ENCODE peak calls at places on chromosomes 11 and 22, in nine cellular contexts. D is HL-60, A is H1, P is sigmoid colon, O is GM12878, L is stomach, T is HCT116, K is breast epithelium, F is upper lobe of left lung. Z is an unnamed sample.
A peak's percentile ranks its signal among the peaks of the same experiment; 100 is the strongest.

GRCh38 chr11:128607819-128608218 is 20.5 kb upstream of the ETS1 start:
- DNase-seq in D (no peak), A (no peak), P (no peak), O (no peak), L (peak; percentile 78), T (no peak), K (no peak), F (no peak), Z (no peak)

GRCh38 chr11:119335655-119336543 is 1.6 kb downstream of the RNF26 start:
- DNase-seq in D (no peak), A (no peak), P (no peak), O (no peak), L (no peak), T (no peak), K (peak; percentile 37), F (no peak), Z (no peak)

GRCh38 chr22:47944941-47945340 is 1182.5 kb downstream of the TBC1D22A start:
- DNase-seq in D (no peak), A (no peak), P (no peak), O (no peak), L (no peak), T (no peak), K (no peak), F (no peak), Z (no peak)

GRCh38 chr11:65663634-65664200 is 1.0 kb upstream of the RELA start:
- DNase-seq in D (no peak), A (no peak), P (peak; percentile 92), O (no peak), L (peak; percentile 57), T (no peak), K (no peak), F (no peak), Z (peak; percentile 66)

GRCh38 chr22:19576460-19577421 is 52.5 kb upstream of the CLDN5 start:
- DNase-seq in D (peak; percentile 82), A (no peak), P (peak; percentile 63), O (no peak), L (no peak), T (no peak), K (no peak), F (peak; percentile 39), Z (no peak)

GRCh38 chr11:124863826-124864165 is 1.4 kb upstream of the ROBO3 start:
- DNase-seq in D (no peak), A (no peak), P (peak; percentile 51), O (no peak), L (no peak), T (no peak), K (no peak), F (no peak), Z (no peak)

GRCh38 chr22:24801906-24802504 is 4.0 kb upstream of the SGSM1 start:
- DNase-seq in D (no peak), A (no peak), P (no peak), O (no peak), L (no peak), T (no peak), K (no peak), F (no peak), Z (no peak)

GRCh38 chr22:39098026-39098425 is 982 bp downstream of the APOBEC3H start:
- DNase-seq in D (no peak), A (no peak), P (peak; percentile 37), O (peak; percentile 76), L (no peak), T (no peak), K (no peak), F (no peak), Z (no peak)

DNA sequence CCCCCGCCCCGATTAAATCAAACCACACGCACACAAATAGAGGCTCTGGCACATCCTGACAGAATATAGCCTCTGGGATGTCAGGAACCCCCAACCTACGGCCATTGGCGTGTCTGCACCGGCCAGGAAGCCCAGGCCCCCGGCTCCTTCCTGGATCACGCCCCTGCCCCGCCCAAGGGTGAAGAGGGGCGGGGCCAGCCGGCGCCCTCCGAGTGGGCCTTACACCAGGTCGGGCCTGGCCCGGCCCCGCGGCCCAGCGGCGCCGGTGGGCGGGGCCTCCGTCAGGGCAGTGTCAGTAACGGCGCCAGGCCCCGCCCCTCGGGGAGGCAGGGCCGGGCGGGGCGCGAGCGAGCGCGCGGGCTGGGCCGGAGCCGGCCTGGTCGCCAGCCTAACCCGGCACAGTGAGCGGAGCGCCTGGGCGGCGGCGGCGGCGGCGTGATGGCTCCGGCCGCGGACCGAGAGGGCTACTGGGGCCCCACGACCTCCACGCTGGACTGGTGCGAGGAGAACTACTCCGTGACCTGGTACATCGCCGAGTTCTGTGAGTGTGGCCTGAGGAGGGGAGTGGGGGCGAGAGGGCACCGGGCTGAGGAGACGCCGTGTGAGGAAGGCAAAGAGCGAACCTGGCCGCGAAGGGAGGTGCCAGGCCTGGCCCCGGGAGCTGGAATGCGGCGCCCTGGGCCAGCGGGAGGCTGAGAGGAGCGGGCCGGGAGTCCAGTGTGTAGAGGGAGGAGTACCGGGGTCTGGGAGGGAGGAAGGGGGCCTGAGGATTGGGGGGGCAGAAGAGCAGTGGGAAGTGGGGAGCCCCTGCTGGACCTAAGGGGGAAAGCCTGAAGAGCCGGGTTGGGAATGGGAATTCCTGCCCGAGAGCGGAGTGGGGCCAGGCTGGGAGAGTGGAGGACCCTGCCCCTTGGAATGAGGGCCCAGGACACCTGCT is at the start of gene ACER3:
- DNase-seq in D (peak; percentile 81), A (peak; percentile 93), P (peak; percentile 94), O (peak; percentile 45), L (peak; percentile 96), T (peak; percentile 76), K (peak; percentile 90), F (peak; percentile 98), Z (peak; percentile 95)
- H3K27ac ChIP-seq in D (peak within 1 kb of the TSS; percentile 80), A (peak within 1 kb of the TSS; percentile 85), P (peak within 1 kb of the TSS; percentile 85), O (peak within 1 kb of the TSS; percentile 81), L (peak within 1 kb of the TSS; percentile 94), T (peak within 1 kb of the TSS; percentile 63), K (peak within 1 kb of the TSS; percentile 82), F (peak within 1 kb of the TSS; percentile 93), Z (peak within 1 kb of the TSS; percentile 87)

GRCh38 chr22:41525450-41526225 is 18.6 kb downstream of the POLR3H start:
- DNase-seq in D (no peak), A (no peak), P (no peak), O (no peak), L (no peak), T (no peak), K (no peak), F (no peak), Z (no peak)

GRCh38 chr22:41526802-41527799 is 17.2 kb downstream of the POLR3H start:
- DNase-seq in D (peak; percentile 38), A (peak; percentile 90), P (peak; percentile 84), O (no peak), L (peak; percentile 65), T (no peak), K (no peak), F (no peak), Z (peak; percentile 55)

GRCh38 chr22:41524283-41524682 is 20.0 kb downstream of the POLR3H start:
- DNase-seq in D (no peak), A (no peak), P (peak; percentile 91), O (no peak), L (peak; percentile 92), T (no peak), K (peak; percentile 59), F (peak; percentile 83), Z (peak; percentile 59)

GRCh38 chr22:41524809-41525449 is 19.3 kb downstream of the POLR3H start:
- DNase-seq in D (peak; percentile 79), A (no peak), P (no peak), O (no peak), L (peak; percentile 31), T (no peak), K (no peak), F (no peak), Z (peak; percentile 38)

DNA sequence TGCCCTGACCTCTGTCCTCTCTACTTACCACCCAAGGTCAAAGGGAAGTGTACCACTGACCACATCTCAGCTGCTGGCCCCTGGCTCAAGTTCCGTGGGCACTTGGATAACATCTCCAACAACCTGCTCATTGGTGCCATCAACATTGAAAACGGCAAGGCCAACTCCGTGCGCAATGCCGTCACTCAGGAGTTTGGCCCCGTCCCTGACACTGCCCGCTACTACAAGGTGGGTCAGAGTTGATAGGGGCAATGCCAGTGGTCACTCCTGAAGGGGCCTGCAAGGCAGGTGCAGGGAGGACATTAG is 18.1 kb downstream of the POLR3H start:
- DNase-seq in D (no peak), A (no peak), P (no peak), O (no peak), L (no peak), T (no peak), K (no peak), F (no peak), Z (no peak)
- TF ChIP-seq POLR2AphosphoS5 in D (peak; percentile 59), A (peak; percentile 7), P (peak; percentile 12), O (no peak), L (no peak), T (no peak), K (no peak), F (no peak), Z (no peak)

DNA sequence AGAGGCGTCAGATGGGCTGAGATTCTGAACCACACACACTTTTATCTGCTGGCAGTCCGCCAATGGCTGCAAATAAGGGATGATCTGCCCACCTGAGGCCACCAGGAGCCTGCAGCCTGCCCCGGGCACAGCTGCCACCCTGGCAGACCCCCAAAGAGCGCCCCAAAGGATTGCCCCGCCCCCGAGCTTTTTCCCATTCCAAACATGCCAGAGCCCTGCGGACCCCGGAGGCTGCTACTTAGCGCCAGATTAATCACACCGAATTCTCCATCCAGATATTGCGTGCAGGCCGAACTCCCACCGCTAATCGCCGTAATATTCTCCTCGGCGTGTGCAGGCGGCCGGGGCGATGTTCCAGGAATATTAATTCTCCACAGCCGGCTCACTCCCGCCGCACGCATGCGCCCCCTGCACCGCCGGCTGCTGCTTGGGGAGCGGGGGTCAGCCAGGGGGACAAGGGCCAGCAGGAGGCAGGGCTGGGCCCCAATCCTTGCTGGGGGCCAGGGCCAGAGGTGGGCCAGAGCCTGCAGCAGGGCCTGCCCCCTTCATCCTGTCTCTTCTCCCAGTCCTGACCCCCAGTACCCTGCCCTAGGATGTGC is 19.3 kb upstream of the TCF20 start:
- DNase-seq in D (no peak), A (no peak), P (no peak), O (no peak), L (no peak), T (no peak), K (no peak), F (no peak), Z (no peak)
- H3K4me3 ChIP-seq in D (no peak overlapping the region), A (no peak overlapping the region), P (no peak overlapping the region), O (no peak overlapping the region), L (no peak overlapping the region), T (no peak overlapping the region), K (no peak overlapping the region), F (no peak overlapping the region), Z (no peak overlapping the region)

GRCh38 chr11:61968758-61969390 is 1.4 kb upstream of the FTH1 start:
- DNase-seq in D (no peak), A (no peak), P (peak; percentile 62), O (no peak), L (peak; percentile 11), T (no peak), K (peak; percentile 19), F (no peak), Z (no peak)

GRCh38 chr11:61967924-61968757 is 707 bp upstream of the FTH1 start:
- DNase-seq in D (no peak), A (no peak), P (peak; percentile 76), O (peak; percentile 62), L (peak; percentile 49), T (no peak), K (peak; percentile 37), F (no peak), Z (peak; percentile 65)

GRCh38 chr11:61969391-61969758 is 1.9 kb upstream of the FTH1 start:
- DNase-seq in D (no peak), A (no peak), P (no peak), O (no peak), L (no peak), T (no peak), K (no peak), F (no peak), Z (no peak)

GRCh38 chr11:61971177-61972111 is 4.0 kb upstream of the FTH1 start:
- DNase-seq in D (peak; percentile 90), A (peak; percentile 91), P (peak; percentile 100), O (peak; percentile 66), L (peak; percentile 96), T (peak; percentile 88), K (peak; percentile 99), F (peak; percentile 99), Z (peak; percentile 94)

DNA sequence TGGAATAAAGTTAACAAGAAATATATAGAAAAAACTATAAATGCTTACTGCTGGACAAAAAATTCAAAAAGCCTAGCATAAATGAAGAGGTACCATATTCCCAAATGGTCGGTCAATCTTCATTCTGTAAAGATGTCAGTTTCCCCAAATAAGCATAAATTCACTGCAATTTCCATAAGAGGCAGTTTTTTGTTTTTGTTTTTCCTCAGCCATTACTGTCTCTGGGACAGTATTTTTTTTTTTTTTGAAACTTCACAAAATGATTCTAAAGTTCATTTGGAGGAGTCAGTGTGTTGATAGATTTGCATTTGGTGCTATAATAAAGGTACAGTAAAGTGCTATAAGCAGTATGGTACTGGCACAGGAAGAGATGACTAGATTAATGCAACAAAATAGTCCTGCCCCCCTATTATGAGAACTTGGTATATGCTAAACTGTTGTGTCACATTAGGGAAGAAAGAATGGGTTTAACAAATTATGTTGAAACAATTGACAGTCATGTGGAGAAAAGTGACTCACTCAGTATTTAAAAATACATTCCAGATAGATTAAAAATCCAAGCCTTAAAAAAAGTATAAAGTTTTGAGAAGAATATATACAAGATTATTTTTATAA is 2.5 kb upstream of the FTH1 start:
- DNase-seq in D (peak; percentile 49), A (no peak), P (no peak), O (no peak), L (no peak), T (no peak), K (no peak), F (no peak), Z (no peak)
- H3K27ac ChIP-seq in D (peak overlapping the region; percentile 27), A (no peak overlapping the region), P (peak overlapping the region; percentile 100), O (peak overlapping the region; percentile 74), L (peak overlapping the region; percentile 100), T (peak overlapping the region; percentile 85), K (peak overlapping the region; percentile 100), F (peak overlapping the region; percentile 99), Z (peak overlapping the region; percentile 100)